ENCODE peak calls at places on chromosome X, in nine cellular contexts. X, R, W, S, K, J, D, U and Q are unnamed samples.

GRCh38 chrX:106894392-106894909 is 8.7 kb downstream of the RIPPLY1 start:
- DNase-seq in U (peak; percentile 84), W (peak; percentile 82), S (no peak), J (peak; percentile 53), D (peak; percentile 33), X (no peak), K (peak; percentile 59), R (peak; percentile 57), Q (peak; percentile 15)

GRCh38 chrX:41722816-41723215 is 1.2 kb upstream of the GPR82 start:
- DNase-seq in D (no peak), R (no peak), U (no peak), J (no peak), W (no peak), X (no peak), S (no peak), K (no peak), Q (no peak)

GRCh38 chrX:114338870-114339269 is 245.0 kb upstream of the HTR2C start:
- DNase-seq in S (no peak), W (no peak), K (no peak), D (no peak), R (no peak), J (no peak), U (no peak), X (no peak), Q (no peak)

GRCh38 chrX:11329016-11329415 is 35.8 kb downstream of the AMELX start:
- DNase-seq in R (no peak), S (no peak), D (no peak), K (no peak), J (no peak), U (no peak), X (no peak), W (peak; percentile 70), Q (no peak)

GRCh38 chrX:71099736-71100135 is 4.1 kb downstream of the FOXO4 start:
- DNase-seq in K (no peak), R (no peak), X (no peak), U (no peak), S (no peak), D (no peak), W (no peak), J (no peak), Q (no peak)

GRCh38 chrX:153499876-153500275 is 5.1 kb downstream of the BGN start:
- DNase-seq in R (no peak), J (no peak), K (no peak), S (no peak), W (no peak), U (no peak), D (peak; percentile 52), X (no peak), Q (no peak)

GRCh38 chrX:20056704-20057103 is 60.0 kb downstream of the MAP7D2 start:
- DNase-seq in X (no peak), J (no peak), U (no peak), K (no peak), W (peak; percentile 87), R (no peak), S (no peak), D (no peak), Q (peak; percentile 4)

GRCh38 chrX:71910526-71911022 is at the start of gene NHSL2:
- DNase-seq in J (no peak), U (peak; percentile 25), R (peak; percentile 16), W (no peak), X (no peak), S (no peak), K (peak; percentile 36), D (peak; percentile 32), Q (no peak)

GRCh38 chrX:49761481-49761880 is 65.7 kb upstream of the PAGE1 start:
- DNase-seq in R (no peak), X (no peak), U (peak; percentile 11), K (peak; percentile 16), J (no peak), S (no peak), W (peak; percentile 27), D (no peak), Q (no peak)

GRCh38 chrX:48715066-48715465 is 18.5 kb downstream of the SUV39H1 start:
- DNase-seq in S (no peak), D (no peak), X (no peak), R (no peak), J (no peak), K (no peak), U (no peak), W (peak; percentile 31), Q (no peak)

GRCh38 chrX:83511208-83511607 is 3.1 kb downstream of the POU3F4 start:
- DNase-seq in U (no peak), W (no peak), S (no peak), D (no peak), R (no peak), K (peak; percentile 26), J (no peak), X (no peak), Q (no peak)

GRCh38 chrX:80808854-80809493 is 703 bp downstream of the BRWD3 start:
- DNase-seq in X (no peak), W (peak; percentile 41), D (peak; percentile 20), K (peak; percentile 10), J (peak; percentile 31), S (no peak), U (peak; percentile 20), R (peak; percentile 2), Q (peak; percentile 11)

DNA sequence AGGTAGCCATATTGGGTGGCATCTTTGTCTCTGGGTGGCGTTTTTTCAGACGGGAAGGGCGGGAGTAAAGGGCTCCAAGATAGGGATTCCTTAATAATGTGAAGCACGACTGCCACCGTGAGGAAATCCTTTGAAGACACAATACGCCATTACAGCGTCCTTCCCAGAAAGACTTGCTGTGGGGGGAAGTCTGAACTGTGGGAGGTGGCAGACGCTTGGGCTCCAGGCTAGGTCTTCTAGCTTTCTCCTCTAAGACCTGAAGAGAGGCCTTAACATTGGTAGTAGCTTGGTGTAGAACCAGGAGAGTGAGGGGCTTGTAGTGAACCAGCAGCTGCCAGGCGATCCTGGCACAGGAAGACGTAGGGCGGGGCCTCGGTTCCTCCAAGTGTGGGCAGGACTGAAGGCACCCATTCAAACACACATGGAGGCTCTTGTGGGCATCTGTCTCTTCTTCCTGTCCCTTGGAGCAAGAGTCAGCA is 197.3 kb downstream of the OR13H1 start:
- DNase-seq in J (peak; percentile 80), K (no peak), D (no peak), U (peak; percentile 50), X (no peak), S (no peak), W (no peak), R (no peak), Q (no peak)
- TF ChIP-seq CTCF in J (no peak), K (no peak), D (no peak), U (no peak), X (no peak), S (no peak), W (no peak), R (no peak), Q (no peak)

DNA sequence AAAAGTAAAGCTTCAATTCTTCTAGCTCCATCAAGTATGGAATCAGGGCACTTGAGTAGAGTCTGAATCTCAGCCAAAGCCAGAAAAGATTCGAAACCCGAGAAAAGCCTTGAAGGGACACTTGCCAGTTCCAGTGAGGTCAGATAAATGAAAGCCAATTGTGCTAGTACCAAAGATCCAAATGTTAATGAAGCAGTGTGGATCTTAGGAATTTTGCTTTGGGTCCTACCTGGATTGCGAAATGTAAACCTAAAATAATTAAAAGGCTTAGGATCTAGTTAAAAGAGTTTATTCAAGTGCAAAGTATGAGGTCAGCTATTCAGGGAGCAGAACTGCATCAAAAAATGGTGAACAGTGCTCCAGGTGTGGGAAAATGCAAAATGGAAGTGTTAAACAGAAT is 552.6 kb downstream of the NAP1L3 start:
- DNase-seq in D (no peak), X (no peak), J (no peak), S (no peak), R (no peak), K (no peak), U (no peak), W (no peak), Q (no peak)
- TF ChIP-seq CTCF in D (no peak), X (no peak), J (no peak), S (no peak), R (no peak), K (no peak), U (no peak), W (no peak), Q (no peak)

DNA sequence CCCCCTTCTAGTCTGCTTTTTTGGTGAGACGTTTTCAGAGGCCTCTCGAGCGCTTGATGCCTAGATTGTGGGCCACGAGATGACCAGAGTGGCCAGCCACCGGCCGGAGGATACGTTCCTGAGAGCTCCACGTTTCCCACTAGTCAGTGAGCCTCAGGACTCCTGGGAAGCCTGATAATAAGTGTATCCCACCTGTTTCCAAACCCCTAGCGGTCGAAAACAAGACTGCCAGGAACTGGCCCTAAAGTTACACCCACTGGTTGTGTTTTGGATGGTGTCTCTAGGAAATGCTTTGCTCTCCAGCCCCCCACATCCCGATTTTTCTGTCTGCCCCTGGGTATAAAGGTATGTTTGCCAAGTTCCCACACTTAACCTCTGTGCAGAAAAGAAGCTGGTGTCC is 4.6 kb upstream of the RS1 start:
- DNase-seq in W (no peak), R (peak; percentile 7), J (no peak), U (peak; percentile 37), S (no peak), X (no peak), K (peak; percentile 28), D (no peak), Q (no peak)
- TF ChIP-seq CTCF in W (no peak), R (peak; percentile 47), J (no peak), U (no peak), S (no peak), X (no peak), K (peak; percentile 27), D (no peak), Q (no peak)

DNA sequence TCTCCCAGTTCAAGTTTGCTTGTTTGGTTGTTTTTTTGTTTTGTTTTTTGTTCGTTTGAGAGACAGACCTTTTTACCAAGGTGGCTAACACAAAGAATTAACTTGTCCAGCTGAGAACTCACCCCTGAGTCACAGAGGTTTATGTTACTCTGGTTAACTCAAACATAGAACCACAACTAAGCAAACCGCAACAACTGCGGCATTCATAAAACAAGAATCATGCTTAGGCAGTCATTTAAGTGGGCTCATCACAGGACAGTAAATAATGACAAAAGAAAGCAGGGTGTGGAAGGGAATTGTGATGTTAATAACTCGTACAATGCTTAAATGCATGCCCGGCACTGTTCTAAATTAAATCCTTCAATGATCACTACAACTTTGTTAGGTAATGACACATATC is 24.7 kb upstream of the IL13RA1 start:
- DNase-seq in R (no peak), D (no peak), K (no peak), X (no peak), U (no peak), S (no peak), W (peak; percentile 87), J (no peak), Q (no peak)
- TF ChIP-seq CTCF in R (no peak), D (no peak), K (no peak), X (no peak), U (no peak), S (no peak), W (no peak), J (no peak), Q (no peak)